ENCODE peak calls at places on chromosomes 4 and X, in nine cellular contexts. H, C, Q, G, I, L, B, Y and F are unnamed samples.

GRCh38 chr4:10045481-10045880 is 24.2 kb upstream of the SLC2A9 start:
- DNase-seq in H (no peak), C (peak), Q (no peak), G (no peak), I (no peak), L (no peak), B (no peak), Y (peak), F (no peak)

GRCh38 chr4:16196482-16197393 is 29.5 kb downstream of the TAPT1 start:
- DNase-seq in H (no peak), C (peak), Q (no peak), G (no peak), I (no peak), L (no peak), B (no peak), Y (peak), F (peak)

GRCh38 chr4:54082168-54082567 is 17.8 kb upstream of the CHIC2 start:
- DNase-seq in H (no peak), C (peak), Q (no peak), G (no peak), I (peak), L (no peak), B (no peak), Y (peak), F (no peak)

GRCh38 chrX:44708470-44708869 is 135.4 kb upstream of the DUSP21 start:
- DNase-seq in H (no peak), C (no peak), Q (no peak), G (no peak), I (no peak), L (no peak), B (no peak), Y (no peak), F (no peak)

GRCh38 chrX:3504916-3505315 is 158.5 kb upstream of the MXRA5 start:
- DNase-seq in H (no peak), C (no peak), Q (no peak), G (no peak), I (no peak), L (no peak), B (no peak), Y (no peak), F (no peak)

GRCh38 chrX:20498851-20499635 is 232.3 kb upstream of the RPS6KA3 start:
- DNase-seq in H (no peak), C (no peak), Q (no peak), G (no peak), I (no peak), L (no peak), B (no peak), Y (peak), F (no peak)

GRCh38 chr4:157291071-157291470 is 70.5 kb downstream of the GRIA2 start:
- DNase-seq in H (no peak), C (no peak), Q (no peak), G (no peak), I (no peak), L (no peak), B (no peak), Y (no peak), F (no peak)

GRCh38 chr4:98945297-98945850 is 16.4 kb upstream of the EIF4E start:
- DNase-seq in H (no peak), C (no peak), Q (no peak), G (no peak), I (no peak), L (no peak), B (no peak), Y (no peak), F (no peak)

GRCh38 chr4:38752393-38752961 is 30.3 kb downstream of the TLR10 start:
- DNase-seq in H (no peak), C (no peak), Q (no peak), G (no peak), I (no peak), L (no peak), B (no peak), Y (peak), F (no peak)

GRCh38 chr4:69760455-69760854 is at the start of gene SULT1B1:
- DNase-seq in H (no peak), C (no peak), Q (no peak), G (no peak), I (no peak), L (peak), B (no peak), Y (peak), F (no peak)

GRCh38 chrX:118534716-118535493 is 39.3 kb downstream of the DOCK11 start:
- DNase-seq in H (no peak), C (no peak), Q (no peak), G (no peak), I (no peak), L (no peak), B (no peak), Y (no peak), F (no peak)

GRCh38 chrX:44157858-44158257 is 184.7 kb upstream of the NDP start:
- DNase-seq in H (no peak), C (no peak), Q (no peak), G (no peak), I (no peak), L (peak), B (no peak), Y (no peak), F (no peak)

DNA sequence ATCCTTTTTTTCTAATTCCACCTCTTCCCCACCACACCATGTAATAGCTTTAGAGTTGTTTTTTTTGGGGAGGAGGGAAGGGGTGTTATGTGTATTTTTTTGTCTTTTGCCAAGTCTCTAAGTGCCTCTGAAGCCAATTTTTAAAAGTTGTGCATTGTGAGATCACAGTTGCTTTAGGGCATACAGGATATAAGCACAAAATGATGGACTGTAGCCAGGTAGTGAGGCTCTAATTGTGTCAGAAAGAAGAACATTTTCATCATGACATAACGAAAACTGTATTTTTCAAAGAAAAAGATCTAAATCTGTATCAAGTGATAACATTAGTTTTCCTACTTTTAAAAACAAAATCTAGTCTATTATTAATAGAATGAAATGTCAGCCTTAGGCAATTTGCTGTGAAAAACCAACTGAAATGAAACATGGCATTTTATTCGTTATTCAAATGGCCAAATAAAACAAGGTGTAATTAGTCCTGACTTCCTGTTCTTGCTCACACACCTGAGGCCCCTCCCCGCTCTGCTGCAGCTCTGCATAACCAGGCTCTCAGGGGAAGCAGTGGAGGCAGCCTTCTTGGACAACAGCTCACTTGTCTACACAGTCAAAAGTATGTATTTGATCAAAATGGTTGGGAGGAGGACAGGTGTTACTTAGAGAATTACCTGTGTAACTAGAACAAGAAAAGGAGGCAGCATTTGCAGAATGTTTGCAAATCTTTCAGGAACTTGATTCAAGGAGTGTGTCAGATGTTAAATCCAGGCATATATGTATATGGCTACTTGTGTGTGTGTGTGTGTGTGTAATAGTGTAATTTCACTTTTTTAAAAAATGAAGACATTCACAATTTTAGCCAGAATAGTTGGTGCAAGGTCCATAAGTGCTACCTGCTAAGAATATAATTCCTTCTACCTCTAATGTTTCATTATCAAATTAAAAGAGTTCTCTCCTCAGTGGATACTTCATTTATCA is 157.6 kb downstream of the PALLD start:
- DNase-seq in H (no peak), C (no peak), Q (no peak), G (no peak), I (no peak), L (no peak), B (no peak), Y (no peak), F (no peak)
- TF ChIP-seq POLR2A in H (no peak), C (no peak), Q (no peak), G (no peak), I (no peak), L (no peak), B (no peak), Y (no peak), F (no peak)

GRCh38 chr4:44679060-44679459 is 840 bp downstream of the GUF1 start:
- DNase-seq in H (no peak), C (no peak), Q (no peak), G (no peak), I (no peak), L (no peak), B (no peak), Y (no peak), F (no peak)

GRCh38 chr4:44674471-44674870 is 3.7 kb upstream of the GUF1 start:
- DNase-seq in H (no peak), C (no peak), Q (no peak), G (no peak), I (no peak), L (no peak), B (no peak), Y (no peak), F (no peak)

DNA sequence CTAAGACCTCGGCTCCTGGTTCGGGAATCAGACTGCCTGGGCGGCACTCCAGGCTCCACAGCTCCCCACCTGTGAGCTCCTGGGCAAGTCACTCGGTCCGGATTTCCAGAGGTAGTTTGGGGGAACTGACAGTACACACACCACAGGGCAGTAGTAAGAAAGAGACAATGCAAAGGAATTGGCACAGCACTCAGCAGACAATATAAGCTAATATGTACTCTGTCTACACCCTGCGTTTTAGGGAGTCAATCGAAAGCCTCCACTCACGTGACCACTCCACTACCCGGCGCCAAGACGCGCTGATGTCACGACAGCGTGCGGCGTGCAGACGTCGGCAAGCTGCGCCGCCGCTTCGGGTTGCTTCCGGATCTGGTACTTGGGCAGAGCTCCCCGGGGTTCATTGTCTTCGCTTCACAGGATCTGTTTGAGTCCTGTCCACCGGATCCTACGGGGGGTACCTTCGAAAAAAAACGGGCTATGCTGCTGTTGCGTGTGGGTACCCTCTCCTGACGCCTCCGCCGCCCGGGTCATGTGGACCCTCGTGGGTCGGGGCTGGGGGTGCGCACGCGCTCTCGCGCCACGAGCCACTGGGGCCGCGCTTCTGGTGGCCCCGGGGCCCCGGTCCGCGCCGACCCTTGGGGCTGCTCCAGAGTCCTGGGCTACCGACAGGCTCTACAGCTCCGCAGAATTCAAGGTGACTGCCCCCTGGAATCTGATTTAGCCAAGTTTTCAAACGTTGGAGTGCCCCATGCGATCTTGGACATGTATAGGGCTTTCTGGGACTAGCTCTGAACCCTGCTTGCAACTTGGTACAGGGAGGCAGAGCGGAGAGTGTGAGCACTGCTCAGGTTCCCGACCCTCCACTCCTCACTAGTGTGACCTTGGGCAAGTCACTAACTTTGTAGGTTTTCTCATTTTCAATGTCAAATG is at the start of gene GUF1:
- DNase-seq in H (peak), C (peak), Q (peak), G (peak), I (peak), L (peak), B (peak), Y (peak), F (peak)
- TF ChIP-seq POLR2A in H (no peak), C (peak), Q (no peak), G (peak), I (peak), L (peak), B (peak), Y (peak), F (peak)

GRCh38 chr4:2647403-2648158 is 108.6 kb downstream of the TNIP2 start:
- DNase-seq in H (no peak), C (no peak), Q (no peak), G (no peak), I (peak), L (no peak), B (no peak), Y (no peak), F (no peak)

GRCh38 chr4:2649604-2650114 is 106.5 kb downstream of the TNIP2 start:
- DNase-seq in H (no peak), C (no peak), Q (no peak), G (no peak), I (peak), L (no peak), B (no peak), Y (no peak), F (no peak)

GRCh38 chr4:2643555-2643954 is 107.1 kb downstream of the FAM193A start:
- DNase-seq in H (no peak), C (no peak), Q (no peak), G (no peak), I (peak), L (no peak), B (no peak), Y (no peak), F (no peak)

GRCh38 chr4:2648159-2648814 is 107.8 kb downstream of the TNIP2 start:
- DNase-seq in H (no peak), C (no peak), Q (no peak), G (no peak), I (peak), L (no peak), B (no peak), Y (no peak), F (no peak)

DNA sequence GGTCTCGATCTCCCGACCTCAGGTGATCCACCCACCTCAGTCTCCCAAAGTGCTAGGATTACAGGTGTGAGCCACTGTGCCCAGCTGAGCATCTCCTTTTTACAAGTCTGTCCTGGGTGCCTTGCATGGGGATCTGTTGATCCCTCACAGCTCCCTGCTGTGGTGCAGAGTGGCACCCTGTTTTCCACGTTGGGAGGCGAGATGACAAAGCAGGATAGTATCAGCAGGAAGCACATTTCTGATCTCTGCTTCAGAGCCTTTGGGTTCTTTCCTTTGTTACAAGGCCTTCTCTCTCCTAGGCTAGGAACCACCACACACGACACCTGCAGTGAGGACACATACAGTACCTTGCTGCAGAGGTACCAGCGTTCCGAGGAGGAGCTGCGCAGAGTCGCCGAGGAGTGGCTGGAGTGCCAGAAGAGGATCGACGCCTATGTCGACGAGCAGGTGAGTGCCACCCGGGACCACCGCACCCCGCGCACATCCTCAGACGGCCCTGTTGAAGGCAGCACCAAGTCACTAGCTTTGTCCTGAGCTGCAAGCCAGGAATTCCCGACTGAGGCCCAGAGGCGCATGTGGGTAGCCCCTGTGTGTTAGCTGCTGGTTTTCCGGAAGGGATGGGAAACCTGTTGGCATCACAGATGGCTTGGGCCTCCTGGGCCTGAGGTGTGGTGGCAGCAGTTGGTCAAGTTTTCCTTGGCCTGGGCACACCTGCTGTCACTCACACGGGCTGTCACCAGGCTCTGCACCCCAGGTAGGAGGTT is 109.6 kb downstream of the TNIP2 start:
- DNase-seq in H (no peak), C (no peak), Q (no peak), G (no peak), I (peak), L (no peak), B (no peak), Y (no peak), F (no peak)
- TF ChIP-seq POLR2A in H (no peak), C (no peak), Q (no peak), G (no peak), I (no peak), L (no peak), B (no peak), Y (no peak), F (no peak)

DNA sequence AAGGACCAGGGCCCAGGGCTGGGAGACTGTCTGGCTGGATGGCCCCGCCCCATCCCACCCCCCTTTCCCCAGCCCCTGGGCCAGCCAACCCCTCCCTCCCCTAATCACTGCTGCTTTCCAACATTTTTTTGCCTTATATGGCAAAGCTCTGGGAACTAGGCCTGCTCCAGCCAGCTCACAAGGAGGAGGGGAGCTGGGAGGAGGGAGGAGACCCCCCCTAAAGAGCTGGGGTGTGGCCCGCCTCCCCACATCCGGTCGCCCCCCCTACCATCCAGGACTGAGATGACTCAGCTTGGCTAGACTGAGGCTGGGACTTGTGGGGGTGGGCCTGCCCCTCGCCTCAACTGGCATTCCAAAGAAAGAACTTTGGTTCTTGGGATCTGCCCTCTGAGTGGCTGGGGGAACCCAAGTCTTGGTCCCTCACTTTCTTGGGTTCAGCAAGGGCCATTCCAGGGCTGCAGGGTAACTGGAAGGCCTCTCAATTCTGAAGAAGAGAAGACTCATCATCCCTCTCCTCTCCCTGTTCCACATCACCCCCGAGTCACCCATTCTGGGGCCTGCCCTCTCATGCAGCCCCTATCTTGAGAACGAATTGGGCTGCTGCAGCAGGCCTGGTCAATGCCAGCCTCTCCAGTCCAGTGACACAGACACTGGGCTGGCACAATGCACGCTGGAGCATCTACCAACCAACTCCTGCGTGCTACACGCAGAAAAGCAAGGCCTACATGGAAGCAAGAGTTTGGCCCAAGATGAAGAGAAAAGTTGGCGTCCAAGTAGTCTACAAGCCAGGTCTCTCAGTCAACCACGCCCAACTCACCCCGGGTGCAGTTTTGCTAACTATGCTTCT is 4.8 kb downstream of the FLNA start:
- DNase-seq in H (no peak), C (peak), Q (peak), G (peak), I (peak), L (peak), B (peak), Y (peak), F (peak)
- TF ChIP-seq POLR2A in H (no peak), C (no peak), Q (no peak), G (peak), I (no peak), L (peak), B (peak), Y (peak), F (peak)

GRCh38 chrX:71183341-71183740 is 38.7 kb downstream of the NLGN3 start:
- DNase-seq in H (no peak), C (no peak), Q (no peak), G (no peak), I (no peak), L (no peak), B (no peak), Y (no peak), F (no peak)
- TF ChIP-seq POLR2A in H (no peak), C (no peak), Q (no peak), G (no peak), I (no peak), L (no peak), B (no peak), Y (no peak), F (no peak)

GRCh38 chrX:38327007-38327774 is at the start of gene RPGR:
- DNase-seq in H (no peak), C (peak), Q (peak), G (peak), I (peak), L (peak), B (peak), Y (peak), F (peak)
- TF ChIP-seq POLR2A in H (no peak), C (peak), Q (no peak), G (peak), I (no peak), L (peak), B (peak), Y (peak), F (peak)

GRCh38 chrX:115968436-115969252 is 201.9 kb upstream of the AGTR2 start:
- DNase-seq in H (no peak), C (peak), Q (no peak), G (peak), I (peak), L (peak), B (peak), Y (no peak), F (peak)
- TF ChIP-seq POLR2A in H (no peak), C (peak), Q (no peak), G (no peak), I (no peak), L (no peak), B (no peak), Y (no peak), F (peak)